ENCODE peak calls at places on chromosomes 11 and 22, in seven cellular contexts. L is MM.1S, S is neural progenitor cell, A is PC-3, P is GM23248, H is HCT116, I is GM23338. U is an unnamed sample. For H3K4me1, the result is how much of the 10 kb centered on the place peaks cover.

GRCh38 chr11:288328-289144 is at the start of gene PGGHG:
- DNase-seq in P (peak), S (peak), H (no peak), A (peak), L (peak), I (no peak), U (peak)

GRCh38 chr11:32893091-32893946 is 708 bp downstream of the QSER1 start:
- DNase-seq in H (no peak), I (peak), P (peak), S (peak), A (peak), L (peak), U (peak)

GRCh38 chr22:30187726-30188407 is 58.7 kb downstream of the LIF start:
- DNase-seq in P (peak), S (no peak), L (no peak), H (no peak), A (no peak), I (no peak), U (no peak)

GRCh38 chr11:72896431-72896830 is 82.2 kb downstream of the ATG16L2 start:
- DNase-seq in I (no peak), S (no peak), A (no peak), L (no peak), P (no peak), H (no peak), U (no peak)

GRCh38 chr11:130209944-130210854 is 50.6 kb downstream of the ST14 start:
- DNase-seq in I (no peak), P (no peak), S (no peak), A (no peak), H (no peak), L (no peak), U (no peak)

GRCh38 chr11:126118806-126119205 is 56.1 kb upstream of the CDON start:
- DNase-seq in S (no peak), I (no peak), A (no peak), L (no peak), P (no peak), H (no peak), U (no peak)

GRCh38 chr11:56706486-56706885 is 7.6 kb downstream of the OR9G1 start:
- DNase-seq in L (no peak), H (no peak), P (no peak), S (no peak), I (no peak), A (no peak), U (no peak)

GRCh38 chr22:26169312-26170111 is at the start of gene SEZ6L:
- DNase-seq in P (peak), A (no peak), I (peak), L (no peak), S (peak), H (no peak), U (peak)

GRCh38 chr11:86816251-86816726 is 15.9 kb downstream of the PRSS23 start:
- DNase-seq in S (no peak), A (peak), P (peak), H (no peak), L (no peak), I (no peak), U (peak)

GRCh38 chr11:94185387-94186084 is 56.9 kb downstream of the PANX1 start:
- DNase-seq in I (no peak), A (no peak), S (no peak), P (peak), H (no peak), L (no peak), U (no peak)

GRCh38 chr22:20652130-20652529 is 121.8 kb upstream of the SERPIND1 start:
- DNase-seq in H (no peak), L (no peak), A (no peak), P (no peak), I (no peak), S (no peak), U (no peak)

GRCh38 chr22:46416537-46417267 is 81.2 kb downstream of the TRMU start:
- DNase-seq in A (no peak), S (no peak), H (no peak), L (no peak), I (no peak), P (no peak), U (no peak)

GRCh38 chr11:35980646-35981402 is 37.0 kb downstream of the LDLRAD3 start:
- DNase-seq in L (no peak), H (no peak), I (no peak), S (no peak), P (no peak), A (no peak), U (no peak)

GRCh38 chr22:25069758-25070461 is 117.4 kb downstream of the KIAA1671 start:
- DNase-seq in P (no peak), L (no peak), A (no peak), I (peak), H (no peak), S (no peak), U (no peak)

GRCh38 chr11:65422633-65423515 is at the start of gene NEAT1:
- DNase-seq in S (peak), P (peak), A (peak), I (peak), L (peak), H (peak), U (peak)

GRCh38 chr11:65419773-65420481 is 2.7 kb upstream of the NEAT1 start:
- DNase-seq in H (peak), P (peak), A (peak), S (peak), L (peak), I (peak), U (peak)

GRCh38 chr11:65420506-65421203 is 1.9 kb upstream of the NEAT1 start:
- DNase-seq in A (no peak), L (peak), I (no peak), H (no peak), P (no peak), S (no peak), U (no peak)

GRCh38 chr11:65422104-65422632 is 430 bp upstream of the NEAT1 start:
- DNase-seq in H (peak), I (peak), S (peak), A (peak), L (peak), P (peak), U (peak)

DNA sequence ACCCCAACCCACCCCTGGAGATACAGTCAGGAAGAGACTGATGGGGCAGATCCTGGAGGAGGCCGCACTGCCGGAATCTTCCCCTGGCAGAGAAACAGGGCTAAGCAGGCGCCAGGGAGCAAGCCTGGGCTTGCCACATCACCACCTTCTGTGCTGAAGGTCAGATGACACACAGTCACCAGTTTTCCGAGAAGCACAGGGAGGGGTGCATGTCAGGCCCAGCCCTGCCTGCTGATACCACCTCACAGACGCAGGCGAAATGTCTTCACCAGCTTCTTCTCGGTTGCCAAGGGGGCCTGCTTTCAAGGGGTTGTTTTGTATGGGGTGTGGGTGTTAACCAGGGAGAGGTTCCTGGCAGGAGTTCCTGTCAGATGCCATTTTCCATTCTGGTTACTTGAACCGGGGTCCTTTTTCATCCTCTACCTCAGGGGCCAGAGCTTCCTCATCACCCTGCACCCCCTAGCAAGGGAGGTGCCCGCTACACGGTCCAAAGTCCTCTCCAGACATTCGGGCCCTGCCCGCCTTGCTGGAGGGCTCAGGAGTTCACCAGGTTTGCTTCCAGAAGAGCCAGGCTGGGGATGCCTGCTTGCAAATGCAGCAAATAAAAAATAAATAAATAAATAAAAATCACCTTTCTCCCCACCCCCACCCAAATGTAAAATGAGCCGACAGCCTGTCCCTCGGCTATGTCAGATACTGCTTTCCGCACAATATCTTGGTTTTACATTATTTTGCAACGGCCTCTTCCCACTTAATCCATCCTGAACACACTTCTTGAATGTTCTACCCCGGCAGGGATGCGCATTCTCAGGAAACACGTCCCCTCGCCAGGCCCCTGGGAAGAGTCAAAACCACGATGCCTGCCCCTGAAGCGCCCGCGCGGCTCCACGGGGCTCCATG is 1.1 kb upstream of the NEAT1 start:
- DNase-seq in A (peak), H (peak), S (peak), L (peak), P (peak), I (peak), U (peak)
- H3K4me2 ChIP-seq in A (peak), H (peak), S (peak), L (peak), P (peak), I (peak), U (peak)

GRCh38 chr22:45262195-45262930 is 21.7 kb upstream of the KIAA0930 start:
- DNase-seq in A (no peak), P (no peak), S (no peak), I (no peak), L (no peak), H (no peak), U (no peak)
- TF ChIP-seq EZH2phosphoT487 in A (no peak), P (no peak), S (no peak), I (no peak), L (no peak), H (no peak), U (no peak)

GRCh38 chr11:28107726-28108618 is at the start of the genes KIF18A and METTL15:
- DNase-seq in L (peak), A (peak), P (peak), S (peak), I (peak), H (peak), U (peak)
- H3K4me1 ChIP-seq in L (under half), A (half or more), P (half or more), S (under half), I (under half), H (under half), U (under half)

DNA sequence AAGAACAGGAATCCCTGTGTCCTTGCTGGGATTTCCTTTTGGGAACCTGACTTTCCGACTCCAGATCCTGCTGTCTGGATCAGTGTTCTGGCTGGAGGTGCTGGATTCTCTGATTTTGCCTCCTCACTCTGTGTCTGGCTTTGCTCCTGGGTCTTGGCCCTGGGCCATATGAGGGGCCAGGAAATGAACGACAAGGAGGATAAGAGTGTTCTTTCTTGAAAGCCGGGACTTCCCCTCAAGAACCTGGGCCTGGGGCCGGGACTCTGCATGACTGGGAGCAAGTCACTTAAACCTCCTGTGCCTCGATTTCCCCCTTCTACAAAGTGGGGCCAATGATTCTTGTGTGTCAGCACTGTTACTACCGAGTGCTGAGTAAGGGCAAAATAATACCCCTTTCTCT is 2.9 kb upstream of the MYO7A start:
- DNase-seq in L (no peak), P (no peak), I (no peak), H (no peak), A (no peak), S (no peak), U (no peak)
- H3K4me2 ChIP-seq in L (no peak), P (no peak), I (no peak), H (no peak), A (no peak), S (no peak), U (no peak)

GRCh38 chr11:69642549-69642912 is 1.6 kb downstream of the CCND1 start:
- DNase-seq in S (peak), I (peak), L (peak), H (no peak), A (no peak), P (peak), U (peak)
- TF ChIP-seq EZH2phosphoT487 in S (no peak), I (no peak), L (no peak), H (no peak), A (no peak), P (no peak), U (no peak)

DNA sequence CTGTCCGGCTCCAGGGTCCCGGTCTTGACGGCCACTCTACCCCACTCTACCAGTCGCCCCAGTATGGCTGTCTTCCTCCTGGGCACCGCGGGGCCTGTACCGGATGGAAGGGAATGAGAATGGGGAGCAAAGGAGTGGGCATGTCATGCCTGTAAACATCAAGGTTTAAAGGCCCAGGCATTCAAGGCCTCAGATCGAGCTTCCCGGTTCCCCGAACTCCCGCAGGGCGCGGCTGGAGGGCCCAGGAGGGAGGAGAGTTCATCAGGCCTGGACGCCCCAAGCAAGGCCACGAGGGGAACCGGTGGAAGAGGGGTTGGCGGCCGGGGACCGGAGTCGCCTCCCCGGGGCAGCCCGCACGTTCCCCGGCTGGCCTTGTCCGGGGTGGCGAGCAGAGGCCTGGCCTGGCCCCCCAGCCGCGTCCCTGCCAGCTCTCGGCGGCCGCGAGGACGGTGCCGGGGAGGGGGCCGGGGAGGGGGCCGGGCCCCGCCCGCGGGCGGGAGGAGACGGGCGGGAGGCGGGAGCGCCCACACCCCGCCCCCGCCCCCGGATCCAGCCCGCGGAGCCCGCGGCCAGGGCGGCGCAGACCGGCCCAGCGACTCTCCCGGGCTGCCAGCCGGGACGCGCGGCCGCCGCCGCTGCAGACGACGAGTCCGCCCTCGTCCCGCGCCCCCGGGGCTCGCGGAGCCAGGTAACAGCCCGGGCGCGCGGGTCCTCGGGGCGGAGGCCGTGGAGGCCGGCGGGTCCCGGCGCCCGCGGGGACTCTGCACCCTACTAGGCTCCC is at the start of gene CDC42EP1:
- DNase-seq in I (peak), S (peak), H (no peak), A (peak), L (no peak), P (peak), U (peak)
- H3K4me1 ChIP-seq in I (under half), S (under half), H (under half), A (under half), L (under half), P (under half), U (under half)

DNA sequence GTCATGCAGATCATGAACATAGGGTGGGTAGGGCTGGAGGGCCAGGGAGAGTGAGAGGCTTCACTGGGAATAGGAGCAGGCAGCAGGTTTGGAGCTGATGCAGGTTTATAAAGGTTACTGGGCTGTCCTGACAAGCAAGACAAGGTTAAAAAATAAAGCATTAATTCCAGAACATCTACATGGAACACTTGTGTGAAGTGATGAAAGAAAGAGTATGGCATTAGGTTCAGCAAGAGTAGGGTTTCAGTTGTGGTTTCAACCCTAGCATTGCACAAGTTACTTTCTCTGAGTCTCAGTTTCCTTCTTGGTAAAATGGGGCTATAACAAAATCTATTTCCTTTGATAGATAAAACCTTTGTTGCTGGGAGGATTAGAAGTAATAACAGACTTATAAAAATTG is 114.6 kb upstream of the SESN3 start:
- DNase-seq in L (peak), S (no peak), P (no peak), A (no peak), I (no peak), H (no peak), U (no peak)
- H3K4me2 ChIP-seq in L (no peak), S (no peak), P (no peak), A (no peak), I (no peak), H (no peak), U (no peak)

GRCh38 chr11:5476184-5476819 is 12.2 kb upstream of the OR52D1 start:
- DNase-seq in I (peak), L (peak), P (peak), H (peak), S (peak), A (peak), U (peak)
- TF ChIP-seq EZH2phosphoT487 in I (no peak), L (no peak), P (no peak), H (no peak), S (no peak), A (no peak), U (no peak)

GRCh38 chr22:39173050-39173706 is 20.7 kb upstream of the CBX7 start:
- DNase-seq in P (no peak), A (no peak), S (no peak), L (no peak), H (no peak), I (no peak), U (no peak)
- H3K4me1 ChIP-seq in P (under half), A (half or more), S (half or more), L (under half), H (under half), I (under half), U (under half)

GRCh38 chr11:111422494-111423249 is 43.6 kb upstream of the POU2AF1 start:
- DNase-seq in P (peak), H (peak), A (peak), L (peak), S (peak), I (peak), U (peak)
- H3K4me2 ChIP-seq in P (no peak), H (no peak), A (no peak), L (peak), S (no peak), I (no peak), U (no peak)

U was measured in hepatocyte.